ENCODE peak calls at places on chromosomes 3 and 15, in five cellular contexts. U is skeletal muscle cell, K is MG63, Z is HEK293T, F is iris pigment epithelial cell. T is an unnamed sample.

GRCh38 chr15:78567541-78567940 is 2.2 kb downstream of the CHRNA5 start:
- DNase-seq in F (no peak), U (no peak), Z (no peak), K (no peak), T (no peak)

GRCh38 chr3:160180581-160181216 is 44.5 kb upstream of the C3orf80 start:
- DNase-seq in U (peak; percentile 53), K (peak; percentile 86), F (peak; percentile 21), Z (peak; percentile 36), T (peak; percentile 49)

GRCh38 chr3:175255698-175256097 is 396.6 kb downstream of the NAALADL2 start:
- DNase-seq in F (peak; percentile 77), U (peak; percentile 72), Z (no peak), K (peak; percentile 33), T (peak; percentile 41)

GRCh38 chr3:58776231-58776630 is 109.7 kb upstream of the FAM3D start:
- DNase-seq in Z (no peak), K (no peak), U (no peak), F (no peak), T (no peak)

GRCh38 chr15:46091860-46092450 is 457.1 kb downstream of the SQOR start:
- DNase-seq in U (no peak), Z (peak; percentile 7), F (peak; percentile 3), K (peak; percentile 3), T (peak; percentile 14)

GRCh38 chr3:185084883-185085282 is 68.0 kb downstream of the C3orf70 start:
- DNase-seq in U (peak; percentile 25), K (no peak), F (peak; percentile 29), Z (no peak), T (peak; percentile 41)

GRCh38 chr3:141255864-141256263 is 24.2 kb downstream of the PXYLP1 start:
- DNase-seq in K (peak; percentile 93), U (no peak), F (peak; percentile 43), Z (peak; percentile 51), T (peak; percentile 57)

GRCh38 chr15:68442041-68442440 is 10.1 kb upstream of the ITGA11 start:
- DNase-seq in F (no peak), Z (no peak), U (no peak), K (peak; percentile 47), T (no peak)

GRCh38 chr3:5787863-5788488 is 600.5 kb downstream of the EDEM1 start:
- DNase-seq in K (peak; percentile 2), Z (no peak), F (no peak), U (no peak), T (no peak)

GRCh38 chr15:39908186-39908585 is 11.9 kb downstream of the GPR176 start:
- DNase-seq in F (peak; percentile 95), K (peak; percentile 80), U (peak; percentile 94), Z (no peak), T (peak; percentile 68)

GRCh38 chr3:146166450-146167222 is 5.7 kb upstream of the PLOD2 start:
- DNase-seq in F (peak; percentile 93), U (peak; percentile 88), Z (no peak), K (peak; percentile 86), T (peak; percentile 72)

GRCh38 chr3:173747427-173747826 is 349.9 kb downstream of the NLGN1 start:
- DNase-seq in K (no peak), F (peak; percentile 46), Z (no peak), U (no peak), T (no peak)

GRCh38 chr15:68031406-68031805 is 22.7 kb upstream of the PIAS1 start:
- DNase-seq in Z (no peak), K (no peak), F (peak; percentile 16), U (no peak), T (no peak)